ENCODE peak calls at places on chromosomes 5 and 9, in six cellular contexts. F is mesenchymal stem cell, X is fibroblast of lung, N is hepatocyte, U is keratinocyte, B is astrocyte. W is an unnamed sample.
A peak's percentile ranks its signal among the peaks of the same experiment; 100 is the strongest.

GRCh38 chr5:59107692-59108091 is 524.8 kb downstream of the RAB3C start:
- DNase-seq in F (no peak), X (no peak), N (peak; percentile 77), U (no peak), B (no peak), W (peak; percentile 17)

GRCh38 chr5:103867857-103868598 is 305.4 kb upstream of the NUDT12 start:
- DNase-seq in F (no peak), X (peak; percentile 84), N (no peak), U (no peak), B (peak; percentile 81), W (no peak)

GRCh38 chr9:131876486-131876885 is 136.6 kb upstream of the RAPGEF1 start:
- DNase-seq in F (no peak), X (no peak), N (no peak), U (no peak), B (no peak), W (no peak)

GRCh38 chr9:4662108-4662988 is at the start of gene PLPP6:
- DNase-seq in F (peak; percentile 91), X (peak; percentile 80), N (peak; percentile 95), U (peak; percentile 25), B (peak; percentile 64), W (peak; percentile 94)

GRCh38 chr5:12570688-12571087 is 666.4 kb upstream of the CTNND2 start:
- DNase-seq in F (no peak), X (peak; percentile 1), N (no peak), U (no peak), B (no peak), W (no peak)

GRCh38 chr5:61313960-61314681 is 17.9 kb upstream of the ZSWIM6 start:
- DNase-seq in F (peak; percentile 93), X (peak; percentile 94), N (peak; percentile 62), U (no peak), B (peak; percentile 92), W (peak; percentile 90)

GRCh38 chr9:37293664-37294524 is 128.6 kb upstream of the GRHPR start:
- DNase-seq in F (peak; percentile 51), X (peak; percentile 17), N (no peak), U (no peak), B (no peak), W (peak; percentile 58)

GRCh38 chr5:113043491-113043931 is 66.9 kb downstream of the DCP2 start:
- DNase-seq in F (no peak), X (peak; percentile 51), N (peak; percentile 61), U (no peak), B (no peak), W (peak; percentile 40)

GRCh38 chr9:131999692-132000551 is 79.7 kb downstream of the MED27 start:
- DNase-seq in F (peak; percentile 95), X (peak; percentile 93), N (no peak), U (peak; percentile 74), B (peak; percentile 91), W (peak; percentile 52)

GRCh38 chr5:178467261-178468195 is 122.7 kb downstream of the COL23A1 start:
- DNase-seq in F (peak; percentile 52), X (no peak), N (peak; percentile 39), U (no peak), B (no peak), W (peak; percentile 55)

GRCh38 chr5:88236866-88237642 is 31.6 kb downstream of the TMEM161B start:
- DNase-seq in F (no peak), X (peak; percentile 64), N (no peak), U (no peak), B (peak; percentile 48), W (peak; percentile 44)

GRCh38 chr9:137316012-137316981 is 14.2 kb upstream of the NRARP start:
- DNase-seq in F (peak; percentile 57), X (no peak), N (peak; percentile 85), U (no peak), B (no peak), W (peak; percentile 77)

GRCh38 chr5:127930311-127930710 is 153.3 kb upstream of the SLC12A2 start:
- DNase-seq in F (no peak), X (peak; percentile 82), N (no peak), U (no peak), B (peak; percentile 73), W (peak; percentile 58)

GRCh38 chr9:128406848-128407391 is 13.7 kb upstream of the CERCAM start:
- DNase-seq in F (no peak), X (peak; percentile 79), N (no peak), U (no peak), B (peak; percentile 68), W (peak; percentile 45)

GRCh38 chr9:32344551-32345182 is 39.8 kb upstream of the ACO1 start:
- DNase-seq in F (peak; percentile 34), X (no peak), N (no peak), U (no peak), B (no peak), W (peak; percentile 21)

GRCh38 chr5:172733179-172733973 is 37.6 kb downstream of the DUSP1 start:
- DNase-seq in F (peak; percentile 99), X (peak; percentile 98), N (peak; percentile 88), U (peak; percentile 93), B (peak; percentile 98), W (peak; percentile 99)

GRCh38 chr9:124754289-124754688 is 16.8 kb downstream of the NR6A1 start:
- DNase-seq in F (peak; percentile 36), X (peak; percentile 36), N (no peak), U (no peak), B (no peak), W (peak; percentile 48)

GRCh38 chr9:137083418-137084004 is 3.3 kb upstream of the MAN1B1 start:
- DNase-seq in F (peak; percentile 97), X (peak; percentile 95), N (peak; percentile 85), U (peak; percentile 85), B (peak; percentile 92), W (peak; percentile 98)

GRCh38 chr9:35553670-35554543 is 51.2 kb upstream of the TESK1 start:
- DNase-seq in F (peak; percentile 80), X (peak; percentile 60), N (peak; percentile 86), U (no peak), B (peak; percentile 41), W (peak; percentile 89)

GRCh38 chr5:32928761-32929160 is 217.6 kb downstream of the NPR3 start:
- DNase-seq in F (no peak), X (peak; percentile 40), N (no peak), U (no peak), B (peak; percentile 24), W (peak; percentile 71)

GRCh38 chr5:1061916-1062315 is 49.9 kb downstream of the SLC12A7 start:
- DNase-seq in F (no peak), X (no peak), N (no peak), U (no peak), B (no peak), W (no peak)

GRCh38 chr9:136550439-136551085 is 4.7 kb upstream of the NOTCH1 start:
- DNase-seq in F (no peak), X (no peak), N (no peak), U (no peak), B (no peak), W (no peak)

GRCh38 chr9:96176901-96177718 is 124.9 kb downstream of the HSD17B3 start:
- DNase-seq in F (no peak), X (no peak), N (peak; percentile 65), U (no peak), B (no peak), W (peak; percentile 7)

GRCh38 chr5:5418006-5418405 is 4.5 kb upstream of the ICE1 start:
- DNase-seq in F (no peak), X (no peak), N (no peak), U (no peak), B (no peak), W (no peak)

GRCh38 chr5:158039911-158040347 is 181.0 kb upstream of the CLINT1 start:
- DNase-seq in F (no peak), X (no peak), N (no peak), U (no peak), B (no peak), W (peak; percentile 54)

GRCh38 chr5:31096238-31096865 is 97.1 kb upstream of the CDH6 start:
- DNase-seq in F (peak; percentile 66), X (peak; percentile 95), N (no peak), U (no peak), B (peak; percentile 95), W (peak; percentile 60)

GRCh38 chr9:131579789-131580211 is 34.5 kb downstream of the PRRT1B start:
- DNase-seq in F (no peak), X (no peak), N (no peak), U (no peak), B (no peak), W (no peak)

GRCh38 chr9:71909887-71910601 is 949 bp downstream of the ABHD17B start:
- DNase-seq in F (peak; percentile 65), X (peak; percentile 39), N (peak; percentile 77), U (no peak), B (no peak), W (peak; percentile 63)

GRCh38 chr5:147387109-147387508 is 122.8 kb downstream of the DPYSL3 start:
- DNase-seq in F (no peak), X (no peak), N (no peak), U (no peak), B (no peak), W (no peak)
- H3K4me1 ChIP-seq in F (no peaks in the 10 kb centered on the region), X (no peaks in the 10 kb centered on the region), N (peaks cover 4% of the 10 kb centered on the region), U (no peaks in the 10 kb centered on the region), B (no peaks in the 10 kb centered on the region), W (no peaks in the 10 kb centered on the region)

DNA sequence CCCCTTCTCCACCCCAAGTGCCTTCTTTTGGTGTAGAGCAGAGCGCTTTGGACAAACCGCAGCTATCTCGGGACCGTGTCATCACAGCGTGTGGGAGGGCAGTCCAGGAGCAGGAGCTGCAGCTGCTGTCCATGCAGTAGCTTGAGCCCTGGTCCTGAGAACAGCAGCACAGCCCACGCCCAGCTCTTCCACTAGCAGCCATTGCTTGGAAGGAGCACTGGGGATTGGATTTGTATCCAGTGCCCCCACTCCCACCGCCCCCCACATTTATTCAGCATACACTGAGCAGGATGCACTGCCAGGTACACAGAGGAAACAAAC is 101.7 kb downstream of the ARHGAP26 start:
- DNase-seq in F (no peak), X (no peak), N (no peak), U (no peak), B (no peak), W (peak; percentile 36)
- H3K27ac ChIP-seq in F (no peak overlapping the region), X (no peak overlapping the region), N (no peak overlapping the region), U (no peak overlapping the region), B (no peak overlapping the region), W (no peak overlapping the region)

GRCh38 chr5:36357391-36357790 is 55.7 kb upstream of the RANBP3L start:
- DNase-seq in F (peak; percentile 54), X (peak; percentile 97), N (no peak), U (no peak), B (peak; percentile 95), W (peak; percentile 78)
- H3K4me2 ChIP-seq in F (no peak overlapping the region), X (peak overlapping the region; percentile 66), N (no peak overlapping the region), U (no peak overlapping the region), B (peak overlapping the region; percentile 29), W (peak overlapping the region; percentile 47)

DNA sequence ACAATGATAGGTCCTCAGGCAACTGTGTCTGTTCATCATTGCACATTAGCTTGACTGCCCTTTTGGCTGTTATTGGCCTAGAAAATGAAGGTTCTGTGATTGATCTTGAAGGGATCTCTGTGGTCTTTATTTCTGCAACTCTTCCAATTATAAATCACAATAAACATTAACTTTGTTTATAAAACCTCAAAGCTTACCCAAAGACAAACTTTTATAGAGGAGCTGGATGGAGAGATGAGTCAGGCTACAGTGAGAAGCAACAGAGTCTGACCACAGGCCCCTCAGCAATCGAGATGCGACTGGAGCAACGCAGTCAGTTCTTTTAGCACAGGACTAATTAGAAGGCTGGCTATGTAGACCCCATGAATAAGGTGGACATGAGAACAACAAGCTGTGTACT is 5.3 kb downstream of the MACROH2A1 start:
- DNase-seq in F (peak; percentile 84), X (peak; percentile 72), N (no peak), U (no peak), B (peak; percentile 57), W (peak; percentile 49)
- H3K4me1 ChIP-seq in F (peaks cover 46% of the 10 kb centered on the region), X (peaks cover 37% of the 10 kb centered on the region), N (peaks cover 64% of the 10 kb centered on the region), U (peaks cover 68% of the 10 kb centered on the region), B (peaks cover 64% of the 10 kb centered on the region), W (peaks cover 53% of the 10 kb centered on the region)

GRCh38 chr9:120711354-120711753 is 2.9 kb downstream of the MEGF9 start:
- DNase-seq in F (peak; percentile 24), X (no peak), N (no peak), U (no peak), B (no peak), W (peak; percentile 38)
- H3K27ac ChIP-seq in F (no peak overlapping the region), X (no peak overlapping the region), N (no peak overlapping the region), U (peak overlapping the region; percentile 82), B (no peak overlapping the region), W (no peak overlapping the region)